ENCODE peak calls at places on chromosomes 16 and 17, in eight cellular contexts. One of them, this sample, is unnamed.

GRCh38 chr17:80986816-80987480 is 4.7 kb upstream of the CHMP6 start:
- DNase-seq in activated naive CD4-positive, alpha-beta T cell treated with anti-CD3 and anti-CD28 coated beads, Interleukin-2, amount 50 U/mL, for 72 hours: no peak
- DNase-seq in GDM1: no peak
- DNase-seq in lung microvascular endothelial cell: no peak
- DNase-seq in HFF-Myc: no peak
- DNase-seq in progenitor cell of endocrine pancreas: no peak
- DNase-seq in GOT3: no peak
- DNase-seq in lower lobe of right lung: peak
- DNase-seq in this sample: no peak

GRCh38 chr17:53426505-53426904 is 396.2 kb upstream of the KIF2B start:
- DNase-seq in lung microvascular endothelial cell: no peak
- DNase-seq in activated naive CD4-positive, alpha-beta T cell treated with anti-CD3 and anti-CD28 coated beads, Interleukin-2, amount 50 U/mL, for 72 hours: no peak
- DNase-seq in HFF-Myc: no peak
- DNase-seq in GDM1: no peak
- DNase-seq in progenitor cell of endocrine pancreas: no peak
- DNase-seq in lower lobe of right lung: no peak
- DNase-seq in GOT3: no peak
- DNase-seq in this sample: no peak

GRCh38 chr17:76528528-76529223 is 8.8 kb downstream of the CYGB start:
- DNase-seq in GOT3: no peak
- DNase-seq in lung microvascular endothelial cell: no peak
- DNase-seq in progenitor cell of endocrine pancreas: no peak
- DNase-seq in GDM1: no peak
- DNase-seq in activated naive CD4-positive, alpha-beta T cell treated with anti-CD3 and anti-CD28 coated beads, Interleukin-2, amount 50 U/mL, for 72 hours: no peak
- DNase-seq in HFF-Myc: no peak
- DNase-seq in lower lobe of right lung: no peak
- DNase-seq in this sample: no peak

GRCh38 chr17:58391302-58391984 is 25.9 kb downstream of the RNF43 start:
- DNase-seq in progenitor cell of endocrine pancreas: no peak
- DNase-seq in activated naive CD4-positive, alpha-beta T cell treated with anti-CD3 and anti-CD28 coated beads, Interleukin-2, amount 50 U/mL, for 72 hours: no peak
- DNase-seq in GDM1: no peak
- DNase-seq in lung microvascular endothelial cell: peak
- DNase-seq in GOT3: no peak
- DNase-seq in lower lobe of right lung: peak
- DNase-seq in HFF-Myc: no peak
- DNase-seq in this sample: no peak

GRCh38 chr17:20721151-20721550 is 141.6 kb downstream of the CDRT15L2 start:
- DNase-seq in activated naive CD4-positive, alpha-beta T cell treated with anti-CD3 and anti-CD28 coated beads, Interleukin-2, amount 50 U/mL, for 72 hours: no peak
- DNase-seq in lung microvascular endothelial cell: no peak
- DNase-seq in GOT3: no peak
- DNase-seq in GDM1: no peak
- DNase-seq in lower lobe of right lung: no peak
- DNase-seq in progenitor cell of endocrine pancreas: no peak
- DNase-seq in HFF-Myc: no peak
- DNase-seq in this sample: no peak

GRCh38 chr16:10228779-10229178 is 46.6 kb upstream of the GRIN2A start:
- DNase-seq in lung microvascular endothelial cell: no peak
- DNase-seq in GOT3: no peak
- DNase-seq in HFF-Myc: no peak
- DNase-seq in lower lobe of right lung: no peak
- DNase-seq in activated naive CD4-positive, alpha-beta T cell treated with anti-CD3 and anti-CD28 coated beads, Interleukin-2, amount 50 U/mL, for 72 hours: no peak
- DNase-seq in GDM1: no peak
- DNase-seq in progenitor cell of endocrine pancreas: no peak
- DNase-seq in this sample: no peak

GRCh38 chr16:90018297-90019200 is 707 bp downstream of the DBNDD1 start:
- DNase-seq in lung microvascular endothelial cell: peak
- DNase-seq in GDM1: no peak
- DNase-seq in GOT3: no peak
- DNase-seq in lower lobe of right lung: no peak
- DNase-seq in activated naive CD4-positive, alpha-beta T cell treated with anti-CD3 and anti-CD28 coated beads, Interleukin-2, amount 50 U/mL, for 72 hours: no peak
- DNase-seq in progenitor cell of endocrine pancreas: peak
- DNase-seq in HFF-Myc: no peak
- DNase-seq in this sample: no peak

GRCh38 chr16:30184430-30185140 is 1.2 kb downstream of the CORO1A start:
- DNase-seq in GDM1: peak
- DNase-seq in progenitor cell of endocrine pancreas: no peak
- DNase-seq in activated naive CD4-positive, alpha-beta T cell treated with anti-CD3 and anti-CD28 coated beads, Interleukin-2, amount 50 U/mL, for 72 hours: peak
- DNase-seq in lower lobe of right lung: peak
- DNase-seq in HFF-Myc: no peak
- DNase-seq in GOT3: no peak
- DNase-seq in lung microvascular endothelial cell: peak
- DNase-seq in this sample: no peak

GRCh38 chr17:27559996-27560481 is 70.9 kb upstream of the LGALS9 start:
- DNase-seq in GDM1: no peak
- DNase-seq in lower lobe of right lung: peak
- DNase-seq in progenitor cell of endocrine pancreas: no peak
- DNase-seq in lung microvascular endothelial cell: peak
- DNase-seq in activated naive CD4-positive, alpha-beta T cell treated with anti-CD3 and anti-CD28 coated beads, Interleukin-2, amount 50 U/mL, for 72 hours: no peak
- DNase-seq in HFF-Myc: peak
- DNase-seq in GOT3: no peak
- DNase-seq in this sample: peak

GRCh38 chr17:72671034-72671433 is 421.5 kb downstream of the SLC39A11 start:
- DNase-seq in progenitor cell of endocrine pancreas: no peak
- DNase-seq in HFF-Myc: no peak
- DNase-seq in GOT3: no peak
- DNase-seq in activated naive CD4-positive, alpha-beta T cell treated with anti-CD3 and anti-CD28 coated beads, Interleukin-2, amount 50 U/mL, for 72 hours: no peak
- DNase-seq in lower lobe of right lung: no peak
- DNase-seq in lung microvascular endothelial cell: no peak
- DNase-seq in GDM1: no peak
- DNase-seq in this sample: no peak

GRCh38 chr16:75198135-75198600 is 8.8 kb downstream of the CTRB2 start:
- DNase-seq in activated naive CD4-positive, alpha-beta T cell treated with anti-CD3 and anti-CD28 coated beads, Interleukin-2, amount 50 U/mL, for 72 hours: no peak
- DNase-seq in GOT3: no peak
- DNase-seq in lung microvascular endothelial cell: no peak
- DNase-seq in lower lobe of right lung: peak
- DNase-seq in HFF-Myc: peak
- DNase-seq in GDM1: no peak
- DNase-seq in progenitor cell of endocrine pancreas: no peak
- DNase-seq in this sample: peak

GRCh38 chr16:77169650-77170236 is 21.2 kb upstream of the MON1B start:
- DNase-seq in GDM1: no peak
- DNase-seq in lower lobe of right lung: no peak
- DNase-seq in activated naive CD4-positive, alpha-beta T cell treated with anti-CD3 and anti-CD28 coated beads, Interleukin-2, amount 50 U/mL, for 72 hours: no peak
- DNase-seq in GOT3: no peak
- DNase-seq in progenitor cell of endocrine pancreas: peak
- DNase-seq in lung microvascular endothelial cell: peak
- DNase-seq in HFF-Myc: peak
- DNase-seq in this sample: no peak

GRCh38 chr16:54176376-54176901 is 110.1 kb downstream of the IRX3 start:
- DNase-seq in GDM1: no peak
- DNase-seq in GOT3: no peak
- DNase-seq in lung microvascular endothelial cell: peak
- DNase-seq in activated naive CD4-positive, alpha-beta T cell treated with anti-CD3 and anti-CD28 coated beads, Interleukin-2, amount 50 U/mL, for 72 hours: no peak
- DNase-seq in lower lobe of right lung: no peak
- DNase-seq in HFF-Myc: peak
- DNase-seq in progenitor cell of endocrine pancreas: peak
- DNase-seq in this sample: no peak

GRCh38 chr16:67161595-67162058 is 1.9 kb downstream of the FBXL8 start:
- DNase-seq in progenitor cell of endocrine pancreas: no peak
- DNase-seq in HFF-Myc: no peak
- DNase-seq in lower lobe of right lung: no peak
- DNase-seq in GDM1: no peak
- DNase-seq in lung microvascular endothelial cell: no peak
- DNase-seq in activated naive CD4-positive, alpha-beta T cell treated with anti-CD3 and anti-CD28 coated beads, Interleukin-2, amount 50 U/mL, for 72 hours: no peak
- DNase-seq in GOT3: no peak
- DNase-seq in this sample: no peak

GRCh38 chr16:86243123-86243473 is 267.2 kb upstream of the FOXF1 start:
- DNase-seq in progenitor cell of endocrine pancreas: no peak
- DNase-seq in lower lobe of right lung: no peak
- DNase-seq in HFF-Myc: no peak
- DNase-seq in GDM1: no peak
- DNase-seq in lung microvascular endothelial cell: no peak
- DNase-seq in GOT3: no peak
- DNase-seq in activated naive CD4-positive, alpha-beta T cell treated with anti-CD3 and anti-CD28 coated beads, Interleukin-2, amount 50 U/mL, for 72 hours: no peak
- DNase-seq in this sample: no peak

GRCh38 chr16:47990676-47991075 is 165.1 kb downstream of the ABCC12 start:
- DNase-seq in progenitor cell of endocrine pancreas: no peak
- DNase-seq in GOT3: no peak
- DNase-seq in activated naive CD4-positive, alpha-beta T cell treated with anti-CD3 and anti-CD28 coated beads, Interleukin-2, amount 50 U/mL, for 72 hours: no peak
- DNase-seq in HFF-Myc: no peak
- DNase-seq in GDM1: no peak
- DNase-seq in lung microvascular endothelial cell: no peak
- DNase-seq in lower lobe of right lung: no peak
- DNase-seq in this sample: no peak

GRCh38 chr16:78689031-78689430 is 589.6 kb downstream of the WWOX start:
- DNase-seq in HFF-Myc: no peak
- DNase-seq in lower lobe of right lung: no peak
- DNase-seq in progenitor cell of endocrine pancreas: no peak
- DNase-seq in GOT3: no peak
- DNase-seq in lung microvascular endothelial cell: no peak
- DNase-seq in GDM1: no peak
- DNase-seq in activated naive CD4-positive, alpha-beta T cell treated with anti-CD3 and anti-CD28 coated beads, Interleukin-2, amount 50 U/mL, for 72 hours: no peak
- DNase-seq in this sample: no peak

GRCh38 chr17:30352247-30352814 is 18.5 kb upstream of the TMIGD1 start:
- DNase-seq in GOT3: no peak
- DNase-seq in lower lobe of right lung: no peak
- DNase-seq in activated naive CD4-positive, alpha-beta T cell treated with anti-CD3 and anti-CD28 coated beads, Interleukin-2, amount 50 U/mL, for 72 hours: no peak
- DNase-seq in lung microvascular endothelial cell: no peak
- DNase-seq in GDM1: no peak
- DNase-seq in progenitor cell of endocrine pancreas: no peak
- DNase-seq in HFF-Myc: no peak
- DNase-seq in this sample: no peak

GRCh38 chr17:47797797-47798196 is 23.8 kb downstream of the OSBPL7 start:
- DNase-seq in GOT3: no peak
- DNase-seq in HFF-Myc: no peak
- DNase-seq in activated naive CD4-positive, alpha-beta T cell treated with anti-CD3 and anti-CD28 coated beads, Interleukin-2, amount 50 U/mL, for 72 hours: no peak
- DNase-seq in lower lobe of right lung: no peak
- DNase-seq in GDM1: no peak
- DNase-seq in progenitor cell of endocrine pancreas: no peak
- DNase-seq in lung microvascular endothelial cell: no peak
- DNase-seq in this sample: no peak

GRCh38 chr16:5234295-5235050 is 136.9 kb upstream of the EEF2KMT start:
- DNase-seq in progenitor cell of endocrine pancreas: no peak
- DNase-seq in GDM1: no peak
- DNase-seq in lower lobe of right lung: no peak
- DNase-seq in GOT3: no peak
- DNase-seq in HFF-Myc: no peak
- DNase-seq in lung microvascular endothelial cell: no peak
- DNase-seq in activated naive CD4-positive, alpha-beta T cell treated with anti-CD3 and anti-CD28 coated beads, Interleukin-2, amount 50 U/mL, for 72 hours: no peak
- DNase-seq in this sample: no peak

GRCh38 chr17:18230288-18231141 is 5.1 kb downstream of the LLGL1 start:
- DNase-seq in lung microvascular endothelial cell: no peak
- DNase-seq in GDM1: no peak
- DNase-seq in GOT3: no peak
- DNase-seq in progenitor cell of endocrine pancreas: no peak
- DNase-seq in HFF-Myc: no peak
- DNase-seq in lower lobe of right lung: no peak
- DNase-seq in activated naive CD4-positive, alpha-beta T cell treated with anti-CD3 and anti-CD28 coated beads, Interleukin-2, amount 50 U/mL, for 72 hours: no peak
- DNase-seq in this sample: no peak

GRCh38 chr17:48997827-48998556 is 807 bp downstream of the IGF2BP1 start:
- DNase-seq in GOT3: no peak
- DNase-seq in GDM1: no peak
- DNase-seq in lung microvascular endothelial cell: no peak
- DNase-seq in activated naive CD4-positive, alpha-beta T cell treated with anti-CD3 and anti-CD28 coated beads, Interleukin-2, amount 50 U/mL, for 72 hours: no peak
- DNase-seq in HFF-Myc: no peak
- DNase-seq in progenitor cell of endocrine pancreas: no peak
- DNase-seq in lower lobe of right lung: no peak
- DNase-seq in this sample: no peak

GRCh38 chr16:58732545-58733247 is 1.4 kb downstream of the GOT2 start:
- DNase-seq in lung microvascular endothelial cell: no peak
- DNase-seq in activated naive CD4-positive, alpha-beta T cell treated with anti-CD3 and anti-CD28 coated beads, Interleukin-2, amount 50 U/mL, for 72 hours: no peak
- DNase-seq in lower lobe of right lung: no peak
- DNase-seq in HFF-Myc: no peak
- DNase-seq in GOT3: no peak
- DNase-seq in GDM1: no peak
- DNase-seq in progenitor cell of endocrine pancreas: no peak
- DNase-seq in this sample: no peak

GRCh38 chr16:2149630-2150417 is 1.4 kb downstream of the RAB26 start:
- DNase-seq in activated naive CD4-positive, alpha-beta T cell treated with anti-CD3 and anti-CD28 coated beads, Interleukin-2, amount 50 U/mL, for 72 hours: no peak
- DNase-seq in GDM1: no peak
- DNase-seq in GOT3: no peak
- DNase-seq in progenitor cell of endocrine pancreas: no peak
- DNase-seq in lower lobe of right lung: no peak
- DNase-seq in lung microvascular endothelial cell: peak
- DNase-seq in HFF-Myc: no peak
- DNase-seq in this sample: no peak

GRCh38 chr16:82379601-82380000 is 209.6 kb upstream of the MPHOSPH6 start:
- DNase-seq in progenitor cell of endocrine pancreas: no peak
- DNase-seq in lung microvascular endothelial cell: no peak
- DNase-seq in activated naive CD4-positive, alpha-beta T cell treated with anti-CD3 and anti-CD28 coated beads, Interleukin-2, amount 50 U/mL, for 72 hours: no peak
- DNase-seq in GOT3: no peak
- DNase-seq in HFF-Myc: no peak
- DNase-seq in GDM1: no peak
- DNase-seq in lower lobe of right lung: no peak
- DNase-seq in this sample: no peak

GRCh38 chr16:24562811-24563210 is 23.4 kb downstream of the RBBP6 start:
- DNase-seq in HFF-Myc: no peak
- DNase-seq in lower lobe of right lung: no peak
- DNase-seq in GDM1: no peak
- DNase-seq in progenitor cell of endocrine pancreas: no peak
- DNase-seq in lung microvascular endothelial cell: no peak
- DNase-seq in GOT3: no peak
- DNase-seq in activated naive CD4-positive, alpha-beta T cell treated with anti-CD3 and anti-CD28 coated beads, Interleukin-2, amount 50 U/mL, for 72 hours: no peak
- DNase-seq in this sample: no peak